ENCODE peak calls at places on chromosome 4, in six cellular contexts. G is A673, F is aorta, H is fibroblast of lung, Z is AG04450, M is PC-3. J is an unnamed sample. For H3K27me3, the result is how much of the 10 kb centered on the place peaks cover.

GRCh38 chr4:1293531-1293941 is 3.8 kb downstream of the MAEA start:
- DNase-seq in G (no peak), F (peak), H (no peak), Z (no peak), M (no peak), J (no peak)

GRCh38 chr4:118732591-118733330 is 47.6 kb downstream of the METTL14 start:
- DNase-seq in G (no peak), F (no peak), H (peak), Z (no peak), M (no peak), J (peak)

GRCh38 chr4:124212835-124213640 is 499.5 kb downstream of the ANKRD50 start:
- DNase-seq in G (peak), F (peak), H (peak), Z (no peak), M (no peak), J (peak)

GRCh38 chr4:3729885-3730226 is 36.3 kb upstream of the ADRA2C start:
- DNase-seq in G (no peak), F (no peak), H (no peak), Z (no peak), M (peak), J (no peak)

GRCh38 chr4:8293131-8293975 is 23.8 kb downstream of the HTRA3 start:
- DNase-seq in G (no peak), F (peak), H (no peak), Z (no peak), M (no peak), J (no peak)

GRCh38 chr4:35541888-35542213 is 702.5 kb downstream of the ARAP2 start:
- DNase-seq in G (no peak), F (no peak), H (no peak), Z (no peak), M (no peak), J (no peak)

GRCh38 chr4:122152699-122153328 is 683 bp downstream of the BLTP1 start:
- DNase-seq in G (peak), F (peak), H (peak), Z (no peak), M (peak), J (peak)

GRCh38 chr4:88989990-88990389 is 67.0 kb downstream of the FAM13A start:
- DNase-seq in G (no peak), F (no peak), H (no peak), Z (no peak), M (no peak), J (no peak)

GRCh38 chr4:140038031-140038533 is 115.9 kb downstream of the MAML3 start:
- DNase-seq in G (no peak), F (no peak), H (no peak), Z (no peak), M (peak), J (no peak)

GRCh38 chr4:121376097-121376496 is 4.7 kb downstream of the QRFPR start:
- DNase-seq in G (no peak), F (no peak), H (no peak), Z (no peak), M (no peak), J (no peak)

GRCh38 chr4:6941796-6942195 is 32.2 kb downstream of the TBC1D14 start:
- DNase-seq in G (no peak), F (no peak), H (no peak), Z (no peak), M (no peak), J (no peak)
- H3K4me3 ChIP-seq in G (no peak), F (no peak), H (peak), Z (peak), M (no peak), J (no peak)

GRCh38 chr4:6155996-6156395 is 44.4 kb downstream of the JAKMIP1 start:
- DNase-seq in G (no peak), F (no peak), H (no peak), Z (no peak), M (no peak), J (no peak)

GRCh38 chr4:6154875-6155274 is 45.5 kb downstream of the JAKMIP1 start:
- DNase-seq in G (no peak), F (no peak), H (no peak), Z (no peak), M (no peak), J (no peak)

GRCh38 chr4:6150046-6150735 is 50.2 kb downstream of the JAKMIP1 start:
- DNase-seq in G (no peak), F (no peak), H (no peak), Z (no peak), M (no peak), J (no peak)

GRCh38 chr4:6152879-6153705 is 47.3 kb downstream of the JAKMIP1 start:
- DNase-seq in G (no peak), F (no peak), H (no peak), Z (no peak), M (no peak), J (no peak)

DNA sequence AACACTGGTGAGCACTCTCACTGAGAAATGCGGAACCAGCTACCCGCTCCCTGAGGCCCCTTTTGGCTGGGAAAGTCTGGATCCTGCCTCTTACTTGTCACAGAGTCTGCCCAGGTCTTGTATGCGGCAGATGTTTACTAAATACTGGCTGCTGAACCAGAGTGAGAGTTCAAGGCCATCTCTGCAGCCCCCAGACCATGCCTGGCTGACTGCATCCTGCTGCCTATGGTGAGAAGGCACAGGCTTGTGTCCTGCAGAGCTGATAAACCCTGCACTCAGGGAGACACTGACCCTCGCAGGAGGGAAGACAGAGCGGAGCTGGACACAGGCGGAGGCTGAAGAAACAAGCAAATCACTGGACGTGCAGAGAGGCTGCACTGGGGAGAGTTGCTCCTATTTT is 46.5 kb downstream of the JAKMIP1 start:
- DNase-seq in G (no peak), F (no peak), H (no peak), Z (no peak), M (no peak), J (no peak)
- H3K27me3 ChIP-seq in G (half or more), F (under half), H (under half), Z (under half), M (under half), J (under half)

GRCh38 chr4:2534904-2535385 is 1.5 kb upstream of the FAM193A start:
- DNase-seq in G (no peak), F (no peak), H (peak), Z (no peak), M (peak), J (no peak)
- H3K4me3 ChIP-seq in G (peak), F (peak), H (peak), Z (peak), M (peak), J (peak)

GRCh38 chr4:6466756-6467381 is 5.5 kb downstream of the PPP2R2C start:
- DNase-seq in G (no peak), F (no peak), H (no peak), Z (no peak), M (no peak), J (no peak)
- H3K27me3 ChIP-seq in G (half or more), F (under half), H (under half), Z (under half), M (under half), J (under half)

DNA sequence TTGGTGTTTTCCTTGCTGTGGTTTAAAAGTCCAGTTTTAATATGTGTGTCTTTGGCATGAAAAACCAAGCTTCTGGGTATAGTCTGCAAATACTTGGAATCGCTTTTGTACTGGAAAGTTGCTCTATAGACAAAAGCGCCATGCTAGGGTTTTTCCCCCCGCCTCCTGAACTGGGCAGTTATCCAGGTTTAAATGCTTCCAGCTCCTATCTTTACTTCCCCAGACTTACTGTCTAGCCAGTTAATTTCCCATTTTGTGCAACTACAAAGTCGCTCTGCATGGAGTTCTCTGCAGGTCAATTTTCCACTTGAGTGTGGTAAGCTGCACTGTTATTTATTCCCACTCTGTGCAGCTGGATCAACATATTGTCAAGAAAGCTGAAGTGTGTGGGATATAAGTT is 2.7 kb downstream of the RASL11B start:
- DNase-seq in G (peak), F (no peak), H (peak), Z (no peak), M (no peak), J (no peak)
- H3K4me3 ChIP-seq in G (no peak), F (no peak), H (no peak), Z (no peak), M (no peak), J (no peak)

GRCh38 chr4:153789741-153790651 is 1.1 kb upstream of the SFRP2 start:
- DNase-seq in G (no peak), F (no peak), H (peak), Z (no peak), M (no peak), J (no peak)
- H3K27me3 ChIP-seq in G (half or more), F (under half), H (under half), Z (half or more), M (half or more), J (under half)

GRCh38 chr4:7006411-7006810 is 36.8 kb upstream of the TADA2B start:
- DNase-seq in G (no peak), F (no peak), H (no peak), Z (no peak), M (no peak), J (no peak)

GRCh38 chr4:7007944-7008343 is 35.2 kb upstream of the TADA2B start:
- DNase-seq in G (no peak), F (no peak), H (no peak), Z (no peak), M (no peak), J (no peak)

GRCh38 chr4:7005571-7005970 is 37.6 kb upstream of the TADA2B start:
- DNase-seq in G (no peak), F (peak), H (no peak), Z (no peak), M (no peak), J (no peak)

GRCh38 chr4:7009591-7009990 is 33.6 kb upstream of the TADA2B start:
- DNase-seq in G (no peak), F (no peak), H (no peak), Z (no peak), M (no peak), J (no peak)

DNA sequence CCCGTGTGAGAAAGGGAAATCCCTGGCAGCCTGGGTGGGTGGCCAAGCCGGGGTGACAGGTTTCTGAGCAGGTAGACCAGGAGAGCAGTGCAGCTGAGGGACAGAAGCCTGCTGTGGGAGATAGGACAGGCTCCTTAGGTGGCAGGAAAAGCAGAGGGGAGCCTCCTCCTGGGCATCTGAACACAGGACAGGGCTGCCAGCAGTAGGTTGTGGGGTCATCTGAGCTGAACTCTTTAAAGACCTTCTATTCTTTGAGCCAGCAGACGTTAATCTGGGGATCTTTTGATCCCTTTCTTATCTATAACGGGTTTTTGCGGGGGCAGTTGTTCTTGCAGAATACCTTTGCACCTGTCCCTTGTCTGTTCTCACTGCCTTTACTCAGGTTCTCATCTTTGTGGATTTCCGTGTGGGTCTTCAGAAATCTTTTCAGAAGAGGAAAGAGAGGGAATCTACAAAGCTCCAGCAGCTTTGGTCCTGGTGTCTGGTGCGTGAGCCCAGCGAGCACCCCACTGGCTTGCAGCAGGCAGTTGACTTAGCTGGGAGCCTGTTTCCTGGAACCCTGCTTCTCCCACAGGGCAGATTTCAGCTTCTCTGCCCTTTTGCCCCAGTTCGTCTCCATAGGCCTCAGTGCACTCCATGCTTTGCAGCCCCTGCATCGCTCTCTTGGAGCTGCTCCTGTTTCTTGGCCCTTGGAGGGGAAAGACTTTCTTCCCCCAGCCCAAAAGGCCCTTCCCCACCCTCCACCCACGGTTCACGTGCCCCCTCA is 35.8 kb upstream of the TADA2B start:
- DNase-seq in G (no peak), F (peak), H (no peak), Z (no peak), M (no peak), J (no peak)
- H3K4me3 ChIP-seq in G (no peak), F (no peak), H (no peak), Z (no peak), M (no peak), J (no peak)

GRCh38 chr4:134189949-134190348 is 11.6 kb downstream of the PABPC4L start:
- DNase-seq in G (no peak), F (no peak), H (no peak), Z (no peak), M (no peak), J (no peak)

GRCh38 chr4:134189480-134189879 is 12.1 kb downstream of the PABPC4L start:
- DNase-seq in G (no peak), F (no peak), H (no peak), Z (no peak), M (no peak), J (no peak)
- H3K27me3 ChIP-seq in G (under half), F (under half), H (under half), Z (under half), M (under half), J (under half)